ENCODE peak calls at places on chromosomes 4 and X, in eight cellular contexts. K is posterior vena cava; Y is CD8-positive, alpha-beta T cell; S is activated gamma-delta T cell treated with anti-CD3 and anti-CD28 coated beads, Interleukin-2, amount 50 U/mL, for 16 hours; I is dermis microvascular lymphatic vessel endothelial cell; G is MM.1S; F is anterior cingulate cortex; X is T47D. O is an unnamed sample.

GRCh38 chr4:62037576-62037975 is 837.5 kb downstream of the ADGRL3 start:
- DNase-seq in K (no peak), Y (no peak), S (no peak), I (no peak), G (no peak), F (no peak), X (no peak), O (no peak)

GRCh38 chr4:33715996-33716395 is 2528.3 kb downstream of the ARAP2 start:
- DNase-seq in K (no peak), Y (no peak), S (no peak), I (no peak), G (peak), F (no peak), X (peak), O (peak)

GRCh38 chrX:122591546-122591945 is 592.5 kb upstream of the GRIA3 start:
- DNase-seq in K (no peak), Y (no peak), S (no peak), I (no peak), G (no peak), F (no peak), X (no peak), O (no peak)

GRCh38 chr4:74734995-74735394 is 59.3 kb downstream of the BTC start:
- DNase-seq in K (no peak), Y (no peak), S (no peak), I (no peak), G (no peak), F (no peak), X (no peak), O (no peak)

GRCh38 chr4:6468376-6468775 is 4.0 kb downstream of the PPP2R2C start:
- DNase-seq in K (peak), Y (no peak), S (no peak), I (no peak), G (no peak), F (no peak), X (no peak), O (no peak)

GRCh38 chr4:182680196-182680771 is 236.9 kb downstream of the DCTD start:
- DNase-seq in K (no peak), Y (no peak), S (no peak), I (peak), G (no peak), F (no peak), X (no peak), O (no peak)

GRCh38 chr4:110510955-110511544 is 35.1 kb downstream of the ENPEP start:
- DNase-seq in K (no peak), Y (no peak), S (no peak), I (peak), G (peak), F (peak), X (peak), O (peak)

GRCh38 chr4:151359576-151359975 is 34.2 kb upstream of the SH3D19 start:
- DNase-seq in K (no peak), Y (no peak), S (no peak), I (peak), G (no peak), F (no peak), X (peak), O (no peak)